ENCODE peak calls at places on chromosomes 7 and 10, in four cellular contexts. M is activated gamma-delta T cell treated with anti-CD3 and anti-CD28 coated beads, Interleukin-2, amount 50 U/mL, for 16 hours; C is stimulated activated naive CD8-positive, alpha-beta T cell treated with anti-CD3 and anti-CD28 coated beads, Interleukin-15, Interleukin-2, amounts not matched to agents 100 U/mL and 50 U/mL, for 24 hours; Q is ACHN. R is an unnamed sample.

GRCh38 chr7:159075563-159076238 is 69.0 kb downstream of the VIPR2 start:
- DNase-seq in M (no peak), C (no peak), Q (no peak), R (no peak)

GRCh38 chr10:1577371-1577770 is 160.0 kb downstream of the ADARB2 start:
- DNase-seq in M (no peak), C (no peak), Q (no peak), R (no peak)

GRCh38 chr10:89604200-89604599 is 40.8 kb downstream of the PANK1 start:
- DNase-seq in M (no peak), C (no peak), Q (no peak), R (no peak)

GRCh38 chr7:18257711-18258110 is 230.1 kb upstream of the PRPS1L1 start:
- DNase-seq in M (no peak), C (no peak), Q (no peak), R (no peak)

GRCh38 chr7:66167773-66168367 is 37.3 kb upstream of the TPST1 start:
- DNase-seq in M (no peak), C (no peak), Q (no peak), R (no peak)

GRCh38 chr7:34078864-34079263 is 173.5 kb downstream of the BMPER start:
- DNase-seq in M (no peak), C (no peak), Q (no peak), R (no peak)

GRCh38 chr7:83857691-83858090 is 208.8 kb upstream of the SEMA3E start:
- DNase-seq in M (no peak), C (no peak), Q (no peak), R (no peak)

GRCh38 chr10:96833220-96834001 is 1.3 kb downstream of the LCOR start:
- DNase-seq in M (no peak), C (peak; percentile 22), Q (peak; percentile 40), R (no peak)

GRCh38 chr10:124722812-124723783 is 21.1 kb downstream of the FAM53B start:
- DNase-seq in M (peak; percentile 52), C (peak; percentile 62), Q (no peak), R (peak; percentile 37)

GRCh38 chr7:135349746-135350145 is 116.1 kb downstream of the STRA8 start:
- DNase-seq in M (no peak), C (no peak), Q (no peak), R (no peak)

GRCh38 chr7:33357846-33358245 is 228.5 kb downstream of the BBS9 start:
- DNase-seq in M (no peak), C (no peak), Q (no peak), R (no peak)

GRCh38 chr10:58587676-58588075 is 75.0 kb downstream of the BICC1 start:
- DNase-seq in M (no peak), C (no peak), Q (no peak), R (no peak)